ENCODE peak calls at places on chromosomes 5 and 9, in six cellular contexts. Q is upper lobe of right lung, K is glutamatergic neuron, T is HFF-Myc, W is AG09309, R is cardiac fibroblast. O is an unnamed sample.

GRCh38 chr5:1916041-1917001 is 33.6 kb upstream of the IRX4 start:
- DNase-seq in W (no peak), K (no peak), R (no peak), Q (peak), T (no peak), O (no peak)

GRCh38 chr5:65978251-65978650 is 51.9 kb downstream of the ERBIN start:
- DNase-seq in K (no peak), Q (no peak), W (no peak), R (no peak), T (no peak), O (no peak)

GRCh38 chr5:59119480-59119879 is 536.6 kb downstream of the RAB3C start:
- DNase-seq in T (no peak), K (no peak), W (no peak), Q (no peak), R (no peak), O (no peak)

GRCh38 chr9:113963017-113963620 is 87.0 kb downstream of the ZNF618 start:
- DNase-seq in W (no peak), T (no peak), K (peak), R (peak), Q (no peak), O (no peak)

GRCh38 chr5:135205616-135206349 is 171.8 kb upstream of the PITX1 start:
- DNase-seq in Q (no peak), R (no peak), K (no peak), W (no peak), T (peak), O (no peak)

GRCh38 chr9:114889802-114890224 is 40.6 kb downstream of the TNFSF8 start:
- DNase-seq in R (no peak), K (no peak), T (no peak), Q (peak), W (no peak), O (no peak)

GRCh38 chr9:16131269-16131668 is 578.4 kb downstream of the CCDC171 start:
- DNase-seq in R (peak), Q (no peak), W (no peak), K (no peak), T (no peak), O (no peak)

GRCh38 chr9:105098370-105098769 is 146.1 kb upstream of the SLC44A1 start:
- DNase-seq in K (no peak), T (no peak), R (no peak), W (no peak), Q (no peak), O (no peak)

GRCh38 chr9:134592018-134592818 is 49.4 kb upstream of the COL5A1 start:
- DNase-seq in Q (peak), T (peak), R (peak), W (peak), K (no peak), O (peak)

GRCh38 chr9:101246691-101247090 is 138.1 kb downstream of the BAAT start:
- DNase-seq in Q (no peak), T (no peak), R (no peak), K (no peak), W (no peak), O (no peak)

GRCh38 chr9:36895744-36896260 is 138.3 kb downstream of the PAX5 start:
- DNase-seq in K (no peak), Q (no peak), T (no peak), W (no peak), R (no peak), O (no peak)

GRCh38 chr5:35540002-35540401 is 77.7 kb upstream of the SPEF2 start:
- DNase-seq in K (no peak), Q (no peak), W (no peak), R (no peak), T (no peak), O (no peak)

GRCh38 chr5:55924744-55925143 is 70.0 kb downstream of the IL6ST start:
- DNase-seq in T (no peak), W (no peak), Q (no peak), K (no peak), R (no peak), O (no peak)

GRCh38 chr5:95223859-95224258 is 61.0 kb downstream of the MCTP1 start:
- DNase-seq in R (no peak), T (no peak), Q (no peak), K (no peak), W (no peak), O (no peak)

GRCh38 chr9:134419684-134420076 is 93.4 kb downstream of the RXRA start:
- DNase-seq in R (no peak), K (peak), W (no peak), T (no peak), Q (no peak), O (no peak)

GRCh38 chr5:78328585-78329173 is 31.7 kb upstream of the SCAMP1 start:
- DNase-seq in R (peak), T (no peak), W (no peak), Q (no peak), K (no peak), O (no peak)

GRCh38 chr5:42487077-42487476 is 63.8 kb downstream of the GHR start:
- DNase-seq in Q (no peak), K (no peak), W (no peak), R (no peak), T (no peak), O (no peak)

GRCh38 chr9:36765468-36766341 is 193.0 kb downstream of the MELK start:
- DNase-seq in Q (peak), W (no peak), R (peak), K (peak), T (peak), O (no peak)

GRCh38 chr5:171745602-171746001 is 40.0 kb upstream of the SMIM23 start:
- DNase-seq in W (no peak), K (no peak), T (no peak), Q (no peak), R (no peak), O (no peak)

GRCh38 chr5:179902763-179903158 is 4.9 kb downstream of the TBC1D9B start:
- DNase-seq in T (no peak), R (no peak), K (no peak), Q (no peak), W (no peak), O (peak)

GRCh38 chr9:20608582-20608981 is 13.7 kb downstream of the MLLT3 start:
- DNase-seq in K (no peak), W (no peak), R (no peak), Q (no peak), T (no peak), O (no peak)

GRCh38 chr9:20606637-20607036 is 15.7 kb downstream of the MLLT3 start:
- DNase-seq in W (no peak), R (no peak), Q (no peak), K (no peak), T (no peak), O (no peak)

GRCh38 chr9:20616808-20617207 is 5.5 kb downstream of the MLLT3 start:
- DNase-seq in W (no peak), T (no peak), R (no peak), K (no peak), Q (no peak), O (no peak)

GRCh38 chr9:20614602-20615216 is 7.6 kb downstream of the MLLT3 start:
- DNase-seq in W (no peak), R (no peak), T (no peak), K (no peak), Q (no peak), O (no peak)

DNA sequence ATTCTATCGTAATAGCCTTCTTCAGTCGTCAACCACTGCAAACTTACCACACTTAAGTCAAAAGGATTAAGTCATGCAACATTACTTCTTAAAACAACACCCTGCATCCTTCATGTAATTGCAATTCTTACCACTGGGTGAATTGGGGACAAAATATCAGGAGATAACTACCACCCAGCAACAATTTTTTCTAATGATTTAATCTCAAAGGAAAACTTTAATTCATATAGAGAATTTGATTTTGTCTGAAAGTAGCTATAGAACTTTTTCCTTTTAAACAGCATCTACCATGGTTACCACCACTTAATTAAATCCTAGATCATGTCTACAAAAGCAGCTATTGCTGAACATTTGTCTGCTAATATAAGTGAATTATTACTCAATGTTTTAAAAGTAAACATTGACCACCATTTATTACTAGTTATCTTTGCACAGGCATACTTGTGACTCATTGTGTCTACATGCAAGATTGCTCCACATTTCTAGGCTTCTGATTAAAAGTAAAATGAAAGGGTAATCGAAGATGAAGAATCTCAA is 10.5 kb downstream of the MLLT3 start:
- DNase-seq in T (no peak), Q (no peak), R (peak), W (no peak), K (no peak), O (no peak)
- TF ChIP-seq CTCF in T (peak), Q (peak), R (peak), W (peak), K (peak), O (peak)

GRCh38 chr5:131899686-131900085 is 45.8 kb downstream of the MEIKIN start:
- DNase-seq in R (peak), K (no peak), Q (no peak), W (no peak), T (no peak), O (no peak)
- TF ChIP-seq CTCF in R (no peak), K (no peak), Q (no peak), W (no peak), T (no peak), O (no peak)

GRCh38 chr9:133334161-133334560 is 1.8 kb downstream of the SURF6 start:
- DNase-seq in Q (peak), W (no peak), K (no peak), R (no peak), T (no peak), O (peak)
- TF ChIP-seq CTCF in Q (no peak), W (no peak), K (no peak), R (no peak), T (no peak), O (no peak)

GRCh38 chr5:181191526-181192336 is 13.3 kb downstream of the TRIM7 start:
- DNase-seq in T (peak), R (peak), Q (peak), K (peak), W (peak), O (peak)
- TF ChIP-seq CTCF in T (no peak), R (no peak), Q (no peak), K (no peak), W (no peak), O (no peak)

GRCh38 chr5:61746836-61747575 is 414.9 kb downstream of the ZSWIM6 start:
- DNase-seq in T (no peak), R (no peak), Q (no peak), K (no peak), W (no peak), O (no peak)

GRCh38 chr5:61748651-61749050 is 416.6 kb downstream of the ZSWIM6 start:
- DNase-seq in T (no peak), Q (no peak), K (no peak), R (no peak), W (no peak), O (no peak)

DNA sequence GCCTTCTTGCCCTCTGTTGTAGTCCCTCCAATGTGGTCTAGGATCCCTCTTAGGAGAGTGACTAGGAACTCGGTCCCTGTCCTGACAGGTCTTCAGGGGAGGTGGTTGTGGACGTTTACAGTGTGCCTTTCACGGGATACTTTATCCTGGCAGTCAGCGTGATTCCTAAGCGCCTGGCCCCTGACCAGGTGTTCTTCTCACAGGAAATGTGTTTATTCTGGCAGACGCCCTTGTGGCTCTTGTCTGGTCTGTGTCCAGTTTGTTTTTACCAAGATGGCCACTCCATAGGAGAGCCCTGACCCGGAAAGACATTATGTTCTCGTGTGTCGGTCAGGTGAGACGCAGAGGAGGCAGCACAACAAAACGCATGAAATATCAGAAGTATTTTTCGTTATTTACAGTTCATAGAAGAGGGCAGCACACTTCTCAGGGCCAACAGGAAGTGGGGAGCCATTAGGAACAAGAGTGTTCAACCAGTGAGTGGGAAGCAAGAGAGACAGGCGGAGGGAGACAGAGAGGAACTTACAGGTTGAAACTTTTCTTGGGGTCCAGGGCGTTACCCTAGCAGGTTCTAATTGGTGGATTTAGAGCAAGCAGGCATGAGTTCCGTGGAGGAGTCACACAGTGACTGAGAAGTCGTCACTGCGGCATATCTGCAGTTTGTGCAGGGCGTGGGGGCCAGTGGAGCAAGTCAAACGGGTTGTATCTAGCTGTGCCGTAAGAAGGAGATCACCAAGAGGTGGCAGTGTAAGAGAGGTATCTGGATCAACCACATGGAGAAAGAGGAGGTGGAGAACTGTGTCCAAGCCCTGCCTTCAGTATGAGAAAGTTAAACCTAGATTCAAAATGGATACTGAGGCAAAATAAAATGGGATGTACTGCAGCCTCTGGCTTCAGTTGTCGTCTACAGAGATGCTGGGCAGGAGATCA is 412.9 kb downstream of the ZSWIM6 start:
- DNase-seq in Q (no peak), T (no peak), R (no peak), K (no peak), W (no peak), O (no peak)
- TF ChIP-seq CTCF in Q (no peak), T (no peak), R (no peak), K (no peak), W (no peak), O (no peak)

DNA sequence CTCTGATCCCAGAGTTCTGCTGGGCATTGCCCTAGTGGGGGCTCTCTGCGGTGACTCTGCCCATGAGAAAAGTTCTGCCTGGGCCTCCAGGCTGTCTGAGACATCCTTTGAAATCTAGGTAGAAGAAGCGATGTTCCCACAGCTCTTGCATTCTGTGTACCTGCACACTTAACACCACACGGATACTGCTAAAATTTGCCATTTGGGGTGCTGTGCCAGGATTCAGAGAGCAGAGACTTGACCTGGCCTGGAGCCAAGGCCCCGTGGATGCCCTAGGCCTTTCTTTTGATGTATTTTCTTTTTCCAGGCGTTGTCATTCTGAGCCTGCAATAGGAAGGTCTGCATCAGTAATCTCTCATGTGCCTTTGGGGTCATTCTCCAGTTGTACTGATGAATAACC is 89.3 kb upstream of the IL12B start:
- DNase-seq in Q (no peak), K (no peak), R (no peak), T (no peak), W (no peak), O (no peak)
- TF ChIP-seq CTCF in Q (no peak), K (no peak), R (peak), T (no peak), W (no peak), O (no peak)

GRCh38 chr9:91086657-91087563 is 274.8 kb downstream of the AUH start:
- DNase-seq in T (no peak), W (no peak), Q (no peak), R (peak), K (no peak), O (no peak)

GRCh38 chr9:91085499-91086291 is 276.0 kb downstream of the AUH start:
- DNase-seq in R (no peak), W (no peak), K (no peak), T (no peak), Q (no peak), O (no peak)

GRCh38 chr9:91092214-91092613 is 269.5 kb downstream of the AUH start:
- DNase-seq in K (no peak), T (no peak), Q (no peak), W (no peak), R (no peak), O (no peak)

GRCh38 chr9:91089405-91090131 is 272.1 kb downstream of the AUH start:
- DNase-seq in Q (no peak), R (peak), W (peak), T (no peak), K (no peak), O (no peak)

GRCh38 chr9:91090132-91090410 is 271.6 kb downstream of the AUH start:
- DNase-seq in K (no peak), Q (no peak), R (no peak), T (no peak), W (no peak), O (no peak)
- TF ChIP-seq CTCF in K (no peak), Q (no peak), R (no peak), T (no peak), W (no peak), O (no peak)